ENCODE peak calls at places on chromosomes 13 and 19, in eight cellular contexts. H is glomerular endothelial cell; M is stimulated activated CD8-positive, alpha-beta memory T cell treated with anti-CD3 and anti-CD28 coated beads, Interleukin-7, amount 100 ng/mL, for 4 hours; B is stimulated activated CD4-positive, alpha-beta T cell treated with anti-CD3 and anti-CD28 coated beads, Interleukin-15, amount 100 ng/mL, for 1 hour; I is GM03348; L is CD4-positive, alpha-beta T cell; U is ovary; D is aorta. T is an unnamed sample.

GRCh38 chr13:33172400-33172799 is 113.2 kb downstream of the STARD13 start:
- DNase-seq in H (no peak), M (no peak), B (no peak), I (no peak), L (no peak), U (no peak), D (no peak), T (no peak)

GRCh38 chr13:82693607-82694006 is 1188.7 kb downstream of the SLITRK1 start:
- DNase-seq in H (no peak), M (no peak), B (no peak), I (no peak), L (no peak), U (no peak), D (no peak), T (no peak)

GRCh38 chr13:40442191-40442590 is 224.2 kb downstream of the FOXO1 start:
- DNase-seq in H (no peak), M (no peak), B (no peak), I (no peak), L (no peak), U (no peak), D (no peak), T (no peak)

GRCh38 chr13:23509781-23510543 is 60.2 kb upstream of the TNFRSF19 start:
- DNase-seq in H (no peak), M (no peak), B (no peak), I (peak), L (no peak), U (no peak), D (no peak), T (no peak)

GRCh38 chr19:33905937-33906577 is 109.4 kb downstream of the KCTD15 start:
- DNase-seq in H (no peak), M (no peak), B (no peak), I (peak), L (no peak), U (peak), D (peak), T (no peak)

GRCh38 chr19:53553865-53554791 is 16.2 kb downstream of the ZNF331 start:
- DNase-seq in H (no peak), M (peak), B (peak), I (peak), L (peak), U (peak), D (peak), T (peak)

GRCh38 chr13:77349365-77349764 is 22.5 kb upstream of the MYCBP2 start:
- DNase-seq in H (no peak), M (no peak), B (no peak), I (no peak), L (no peak), U (no peak), D (no peak), T (no peak)

GRCh38 chr19:41706741-41707501 is 1.5 kb upstream of the CEACAM5 start:
- DNase-seq in H (no peak), M (peak), B (peak), I (peak), L (peak), U (no peak), D (peak), T (peak)

GRCh38 chr19:30281903-30282302 is 90.3 kb upstream of the ZNF536 start:
- DNase-seq in H (no peak), M (no peak), B (no peak), I (no peak), L (no peak), U (no peak), D (no peak), T (no peak)

GRCh38 chr13:27637289-27637626 is 15.6 kb downstream of the POLR1D start:
- DNase-seq in H (no peak), M (no peak), B (no peak), I (no peak), L (no peak), U (no peak), D (no peak), T (no peak)

GRCh38 chr19:13150919-13151604 is 851 bp downstream of the IER2 start:
- DNase-seq in H (no peak), M (no peak), B (peak), I (no peak), L (no peak), U (peak), D (no peak), T (no peak)

GRCh38 chr13:27534108-27534975 is 84.0 kb upstream of the MTIF3 start:
- DNase-seq in H (no peak), M (no peak), B (no peak), I (no peak), L (no peak), U (no peak), D (no peak), T (no peak)

GRCh38 chr19:4197625-4198466 is 15.4 kb downstream of the ANKRD24 start:
- DNase-seq in H (no peak), M (no peak), B (no peak), I (no peak), L (no peak), U (no peak), D (no peak), T (no peak)

GRCh38 chr13:113319371-113319770 is 22.3 kb downstream of the LAMP1 start:
- DNase-seq in H (no peak), M (no peak), B (no peak), I (no peak), L (no peak), U (no peak), D (no peak), T (no peak)

GRCh38 chr13:32021785-32022184 is 9.8 kb upstream of the FRY start:
- DNase-seq in H (no peak), M (no peak), B (no peak), I (peak), L (no peak), U (no peak), D (no peak), T (no peak)

GRCh38 chr13:110453767-110454166 is 107.8 kb downstream of the RAB20 start:
- DNase-seq in H (no peak), M (no peak), B (no peak), I (no peak), L (no peak), U (no peak), D (no peak), T (no peak)

GRCh38 chr19:38564981-38565685 is 52.6 kb downstream of the MAP4K1 start:
- DNase-seq in H (no peak), M (peak), B (no peak), I (no peak), L (no peak), U (no peak), D (no peak), T (no peak)

GRCh38 chr13:112545866-112546265 is 42.1 kb downstream of the TUBGCP3 start:
- DNase-seq in H (no peak), M (no peak), B (no peak), I (peak), L (no peak), U (no peak), D (no peak), T (no peak)

GRCh38 chr13:50713849-50714248 is 129.6 kb downstream of the DLEU7 start:
- DNase-seq in H (no peak), M (peak), B (no peak), I (peak), L (no peak), U (no peak), D (no peak), T (no peak)

GRCh38 chr13:26721251-26721939 is 39.2 kb downstream of the GPR12 start:
- DNase-seq in H (no peak), M (peak), B (no peak), I (no peak), L (peak), U (no peak), D (peak), T (peak)

GRCh38 chr13:91046715-91047327 is 300.7 kb upstream of the MIR17HG start:
- DNase-seq in H (no peak), M (no peak), B (no peak), I (no peak), L (no peak), U (no peak), D (no peak), T (no peak)

GRCh38 chr13:99659234-99659633 is 158.0 kb downstream of the TM9SF2 start:
- DNase-seq in H (no peak), M (no peak), B (no peak), I (no peak), L (no peak), U (no peak), D (no peak), T (no peak)

GRCh38 chr13:30576528-30576927 is 41.2 kb upstream of the USPL1 start:
- DNase-seq in H (no peak), M (peak), B (peak), I (no peak), L (peak), U (no peak), D (no peak), T (peak)

GRCh38 chr19:41297628-41298326 is 12.2 kb upstream of the CCDC97 start:
- DNase-seq in H (no peak), M (no peak), B (no peak), I (no peak), L (no peak), U (no peak), D (no peak), T (no peak)

GRCh38 chr13:33945477-33945876 is 127.5 kb downstream of the RFC3 start:
- DNase-seq in H (no peak), M (no peak), B (no peak), I (no peak), L (no peak), U (no peak), D (no peak), T (no peak)

GRCh38 chr19:4456843-4457653 is 546 bp downstream of the UBXN6 start:
- DNase-seq in H (no peak), M (peak), B (no peak), I (peak), L (no peak), U (no peak), D (peak), T (peak)

GRCh38 chr13:31198524-31198923 is 1.3 kb upstream of the B3GLCT start:
- DNase-seq in H (no peak), M (no peak), B (no peak), I (no peak), L (no peak), U (no peak), D (no peak), T (no peak)

GRCh38 chr13:103516009-103516795 is 450.0 kb upstream of the SLC10A2 start:
- DNase-seq in H (no peak), M (no peak), B (no peak), I (no peak), L (no peak), U (no peak), D (no peak), T (no peak)

GRCh38 chr13:26132756-26133155 is 80.9 kb upstream of the SHISA2 start:
- DNase-seq in H (no peak), M (no peak), B (no peak), I (peak), L (no peak), U (no peak), D (no peak), T (no peak)

GRCh38 chr19:50817941-50818858 is 5.4 kb downstream of the KLK1 start:
- DNase-seq in H (no peak), M (no peak), B (no peak), I (peak), L (no peak), U (no peak), D (no peak), T (peak)